ENCODE peak calls at places on chromosomes 12 and 14, in four cellular contexts. E is IMR-90, Y is H1, A is neuronal stem cell. N is an unnamed sample.
A peak's percentile ranks its signal among the peaks of the same experiment; 100 is the strongest.

GRCh38 chr14:22598099-22598895 is at the start of gene ABHD4:
- DNase-seq in Y (peak; percentile 92), E (peak; percentile 42), A (peak; percentile 73), N (peak; percentile 83)

GRCh38 chr14:103641181-103641580 is 12.2 kb downstream of the KLC1 start:
- DNase-seq in A (no peak), E (peak; percentile 82), Y (no peak), N (no peak)

GRCh38 chr12:104637616-104638015 is 180.9 kb downstream of the CHST11 start:
- DNase-seq in E (no peak), A (no peak), Y (no peak), N (no peak)

GRCh38 chr12:24066865-24067264 is 117.4 kb upstream of the SOX5 start:
- DNase-seq in A (no peak), Y (no peak), E (peak; percentile 77), N (no peak)

GRCh38 chr12:105418821-105419291 is 88.4 kb downstream of the C12orf75 start:
- DNase-seq in Y (no peak), E (no peak), A (no peak), N (peak; percentile 92)

GRCh38 chr14:55383541-55384140 is 28.0 kb downstream of the ATG14 start:
- DNase-seq in E (no peak), Y (no peak), A (no peak), N (no peak)

GRCh38 chr12:130687190-130687589 is 28.9 kb downstream of the RIMBP2 start:
- DNase-seq in A (no peak), Y (no peak), E (no peak), N (no peak)

GRCh38 chr14:102049258-102050025 is 37.4 kb downstream of the HSP90AA1 start:
- DNase-seq in E (no peak), A (no peak), Y (no peak), N (no peak)

GRCh38 chr12:40907115-40907521 is 214.9 kb downstream of the CNTN1 start:
- DNase-seq in Y (no peak), E (peak; percentile 5), A (no peak), N (peak; percentile 77)

GRCh38 chr12:122903704-122904034 is 7.7 kb upstream of the VPS37B start:
- DNase-seq in A (no peak), E (no peak), Y (no peak), N (no peak)

GRCh38 chr12:122899887-122900286 is 4.0 kb upstream of the VPS37B start:
- DNase-seq in Y (no peak), E (no peak), A (no peak), N (no peak)

GRCh38 chr12:122908915-122909314 is 13.0 kb upstream of the VPS37B start:
- DNase-seq in A (no peak), Y (no peak), E (no peak), N (no peak)

GRCh38 chr12:122902854-122903703 is 7.2 kb upstream of the VPS37B start:
- DNase-seq in A (no peak), E (no peak), Y (no peak), N (no peak)
- H3K23ac ChIP-seq in A (no peak overlapping the region), E (no peak overlapping the region), Y (no peak overlapping the region), N (no peak overlapping the region)

DNA sequence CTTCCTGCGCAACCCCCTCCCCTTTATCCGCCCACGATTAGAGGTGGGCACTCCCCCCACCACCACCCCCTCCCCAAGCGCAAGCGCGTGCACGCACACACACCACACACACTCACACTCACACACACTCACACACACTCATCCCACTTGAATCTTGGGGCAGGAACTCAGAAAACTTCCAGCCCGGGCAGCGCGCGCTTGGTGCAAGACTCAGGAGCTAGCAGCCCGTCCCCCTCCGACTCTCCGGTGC is at the start of gene HMGA2:
- DNase-seq in Y (peak; percentile 75), E (peak; percentile 84), A (peak; percentile 72), N (no peak)
- H3K23ac ChIP-seq in Y (no peak within 1 kb of the TSS), E (peak within 1 kb of the TSS; percentile 99), A (peak within 1 kb of the TSS; percentile 99), N (peak within 1 kb of the TSS; percentile 97)

DNA sequence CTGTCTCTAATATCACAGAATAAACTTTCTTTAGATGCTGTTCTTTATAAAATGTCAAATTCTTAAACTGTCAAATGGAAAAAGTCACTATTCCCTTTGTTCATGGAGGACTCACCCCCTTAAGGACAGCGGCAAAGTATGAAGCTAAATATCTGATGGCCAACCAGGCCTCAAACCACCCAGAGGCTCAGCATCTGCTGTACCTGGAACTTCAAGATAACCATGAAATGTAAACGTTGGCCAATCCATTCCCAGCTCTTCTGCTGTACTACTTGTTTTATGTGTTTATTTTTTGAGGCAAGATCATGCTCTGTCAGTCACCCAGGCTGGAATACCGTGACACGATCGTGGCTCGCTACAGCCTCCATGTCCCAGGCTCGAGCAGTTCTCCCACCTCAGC is 15.7 kb downstream of the RFC5 start:
- DNase-seq in Y (no peak), A (no peak), E (no peak), N (no peak)
- H3K23ac ChIP-seq in Y (no peak overlapping the region), A (no peak overlapping the region), E (no peak overlapping the region), N (no peak overlapping the region)

GRCh38 chr12:32549675-32550079 is 129.4 kb upstream of the DNM1L start:
- DNase-seq in A (no peak), Y (peak; percentile 46), E (peak; percentile 61), N (peak; percentile 16)
- H3K23ac ChIP-seq in A (no peak overlapping the region), Y (no peak overlapping the region), E (peak overlapping the region; percentile 42), N (no peak overlapping the region)

N was measured in mesendoderm.